ENCODE peak calls at places on chromosomes 11 and 22, in four cellular contexts. One of them, this sample, is unnamed.

GRCh38 chr11:78251083-78251699 is 62.5 kb downstream of the USP35 start:
- DNase-seq in K562: no peak
- DNase-seq in IMR-90: peak
- DNase-seq in GM12878: no peak
- DNase-seq in this sample: no peak

GRCh38 chr22:47556473-47556872 is 794.0 kb downstream of the TBC1D22A start:
- DNase-seq in GM12878: no peak
- DNase-seq in K562: no peak
- DNase-seq in IMR-90: no peak
- DNase-seq in this sample: no peak

GRCh38 chr11:74730601-74731260 is 495 bp downstream of the CHRDL2 start:
- DNase-seq in IMR-90: no peak
- DNase-seq in GM12878: no peak
- DNase-seq in K562: no peak
- DNase-seq in this sample: no peak

GRCh38 chr11:66100272-66101037 is 30.4 kb downstream of the PACS1 start:
- DNase-seq in GM12878: no peak
- DNase-seq in K562: no peak
- DNase-seq in IMR-90: no peak
- DNase-seq in this sample: no peak

GRCh38 chr11:72343159-72343756 is 91.1 kb downstream of the CLPB start:
- DNase-seq in GM12878: no peak
- DNase-seq in IMR-90: no peak
- DNase-seq in K562: no peak
- DNase-seq in this sample: no peak

GRCh38 chr22:33381531-33382406 is 323.6 kb upstream of the SYN3 start:
- DNase-seq in K562: no peak
- DNase-seq in GM12878: no peak
- DNase-seq in IMR-90: no peak
- DNase-seq in this sample: no peak

GRCh38 chr22:36245805-36246356 is 6.6 kb upstream of the APOL2 start:
- DNase-seq in GM12878: no peak
- DNase-seq in K562: no peak
- DNase-seq in IMR-90: no peak
- DNase-seq in this sample: no peak

GRCh38 chr11:128375941-128376340 is 211.4 kb downstream of the ETS1 start:
- DNase-seq in IMR-90: no peak
- DNase-seq in GM12878: no peak
- DNase-seq in K562: no peak
- DNase-seq in this sample: no peak

GRCh38 chr11:225734-226453 is 10.2 kb downstream of the SIRT3 start:
- DNase-seq in IMR-90: peak
- DNase-seq in GM12878: peak
- DNase-seq in K562: no peak
- DNase-seq in this sample: no peak

GRCh38 chr22:26677217-26677616 is 19.8 kb downstream of the MIAT start:
- DNase-seq in GM12878: no peak
- DNase-seq in IMR-90: no peak
- DNase-seq in K562: no peak
- DNase-seq in this sample: no peak

GRCh38 chr22:36246718-36247117 is 6.2 kb upstream of the APOL1 start:
- DNase-seq in GM12878: no peak
- DNase-seq in K562: no peak
- DNase-seq in IMR-90: no peak
- DNase-seq in this sample: no peak

GRCh38 chr11:134753805-134754130 is 341.7 kb upstream of the B3GAT1 start:
- DNase-seq in GM12878: no peak
- DNase-seq in IMR-90: no peak
- DNase-seq in K562: no peak
- DNase-seq in this sample: no peak

GRCh38 chr22:30079952-30080533 is at the start of gene HORMAD2:
- DNase-seq in IMR-90: no peak
- DNase-seq in K562: no peak
- DNase-seq in GM12878: no peak
- DNase-seq in this sample: peak

GRCh38 chr11:130068546-130068985 is 1.1 kb upstream of the APLP2 start:
- DNase-seq in GM12878: no peak
- DNase-seq in IMR-90: no peak
- DNase-seq in K562: no peak
- DNase-seq in this sample: no peak

GRCh38 chr22:46758867-46759290 is 3.6 kb upstream of the TBC1D22A start:
- DNase-seq in GM12878: no peak
- DNase-seq in K562: peak
- DNase-seq in IMR-90: peak
- DNase-seq in this sample: peak

GRCh38 chr11:62124186-62125113 is 639 bp downstream of the INCENP start:
- DNase-seq in GM12878: no peak
- DNase-seq in IMR-90: peak
- DNase-seq in K562: peak
- DNase-seq in this sample: no peak

GRCh38 chr22:24144471-24145115 is 36.7 kb upstream of the SUSD2 start:
- DNase-seq in K562: no peak
- DNase-seq in GM12878: no peak
- DNase-seq in IMR-90: no peak
- DNase-seq in this sample: no peak

GRCh38 chr22:40417881-40418280 is 47.5 kb downstream of the SGSM3 start:
- DNase-seq in GM12878: no peak
- DNase-seq in IMR-90: no peak
- DNase-seq in K562: no peak
- DNase-seq in this sample: no peak

GRCh38 chr11:56706486-56706885 is 7.6 kb downstream of the OR9G1 start:
- DNase-seq in K562: no peak
- DNase-seq in IMR-90: no peak
- DNase-seq in GM12878: no peak
- DNase-seq in this sample: no peak

GRCh38 chr22:21778705-21779363 is 43.2 kb upstream of the YPEL1 start:
- DNase-seq in GM12878: no peak
- DNase-seq in IMR-90: peak
- DNase-seq in K562: peak
- DNase-seq in this sample: no peak

GRCh38 chr22:44085743-44086741 is 61.9 kb downstream of the PARVB start:
- DNase-seq in GM12878: peak
- DNase-seq in IMR-90: peak
- DNase-seq in K562: peak
- DNase-seq in this sample: peak

GRCh38 chr11:24312464-24313238 is 184.2 kb upstream of the LUZP2 start:
- DNase-seq in K562: no peak
- DNase-seq in GM12878: no peak
- DNase-seq in IMR-90: peak
- DNase-seq in this sample: no peak

GRCh38 chr22:38026130-38027111 is 30.8 kb upstream of the PICK1 start:
- DNase-seq in IMR-90: no peak
- DNase-seq in GM12878: no peak
- DNase-seq in K562: no peak
- DNase-seq in this sample: no peak

GRCh38 chr22:20548806-20549205 is 41.4 kb downstream of the MED15 start:
- DNase-seq in IMR-90: no peak
- DNase-seq in GM12878: no peak
- DNase-seq in K562: no peak
- DNase-seq in this sample: no peak

GRCh38 chr22:19597399-19597735 is 73.2 kb upstream of the CLDN5 start:
- DNase-seq in GM12878: no peak
- DNase-seq in K562: no peak
- DNase-seq in IMR-90: no peak
- DNase-seq in this sample: no peak

GRCh38 chr22:46604306-46604690 is 15.9 kb upstream of the GRAMD4 start:
- DNase-seq in IMR-90: peak
- DNase-seq in GM12878: peak
- DNase-seq in K562: peak
- DNase-seq in this sample: no peak

GRCh38 chr22:20435436-20436308 is 2.0 kb downstream of the SCARF2 start:
- DNase-seq in GM12878: no peak
- DNase-seq in IMR-90: no peak
- DNase-seq in K562: no peak
- DNase-seq in this sample: no peak

GRCh38 chr11:78319453-78319955 is 98.1 kb downstream of the GAB2 start:
- DNase-seq in IMR-90: peak
- DNase-seq in K562: no peak
- DNase-seq in GM12878: no peak
- DNase-seq in this sample: no peak

GRCh38 chr11:119337581-119338317 is 2.9 kb downstream of the C1QTNF5 start:
- DNase-seq in K562: peak
- DNase-seq in IMR-90: peak
- DNase-seq in GM12878: no peak
- DNase-seq in this sample: no peak

GRCh38 chr11:119335655-119336543 is 1.6 kb downstream of the RNF26 start:
- DNase-seq in K562: no peak
- DNase-seq in GM12878: no peak
- DNase-seq in IMR-90: no peak
- DNase-seq in this sample: no peak

GRCh38 chr11:119338318-119338890 is 2.3 kb downstream of the C1QTNF5 start:
- DNase-seq in GM12878: no peak
- DNase-seq in IMR-90: no peak
- DNase-seq in K562: peak
- DNase-seq in this sample: peak

GRCh38 chr11:119335091-119335654 is 846 bp downstream of the RNF26 start:
- DNase-seq in K562: no peak
- DNase-seq in IMR-90: no peak
- DNase-seq in GM12878: no peak
- DNase-seq in this sample: no peak

GRCh38 chr11:119336744-119337469 is 2.6 kb downstream of the RNF26 start:
- DNase-seq in IMR-90: no peak
- DNase-seq in K562: no peak
- DNase-seq in GM12878: no peak
- DNase-seq in this sample: no peak
- TF ChIP-seq CHD1 in IMR-90: no peak
- TF ChIP-seq CHD1 in K562: no peak
- TF ChIP-seq CHD1 in GM12878: no peak
- TF ChIP-seq CHD1 in this sample: no peak

GRCh38 chr11:64501500-64502427 is 89.3 kb upstream of the SLC22A12 start:
- DNase-seq in K562: peak
- DNase-seq in GM12878: no peak
- DNase-seq in IMR-90: no peak
- DNase-seq in this sample: no peak

GRCh38 chr11:64502634-64503033 is 88.4 kb upstream of the SLC22A12 start:
- DNase-seq in GM12878: no peak
- DNase-seq in K562: no peak
- DNase-seq in IMR-90: no peak
- DNase-seq in this sample: no peak

GRCh38 chr11:64500176-64501013 is 90.6 kb upstream of the SLC22A12 start:
- DNase-seq in K562: peak
- DNase-seq in GM12878: no peak
- DNase-seq in IMR-90: no peak
- DNase-seq in this sample: no peak

GRCh38 chr11:64499261-64500004 is 91.6 kb upstream of the SLC22A12 start:
- DNase-seq in IMR-90: no peak
- DNase-seq in GM12878: no peak
- DNase-seq in K562: peak
- DNase-seq in this sample: no peak

DNA sequence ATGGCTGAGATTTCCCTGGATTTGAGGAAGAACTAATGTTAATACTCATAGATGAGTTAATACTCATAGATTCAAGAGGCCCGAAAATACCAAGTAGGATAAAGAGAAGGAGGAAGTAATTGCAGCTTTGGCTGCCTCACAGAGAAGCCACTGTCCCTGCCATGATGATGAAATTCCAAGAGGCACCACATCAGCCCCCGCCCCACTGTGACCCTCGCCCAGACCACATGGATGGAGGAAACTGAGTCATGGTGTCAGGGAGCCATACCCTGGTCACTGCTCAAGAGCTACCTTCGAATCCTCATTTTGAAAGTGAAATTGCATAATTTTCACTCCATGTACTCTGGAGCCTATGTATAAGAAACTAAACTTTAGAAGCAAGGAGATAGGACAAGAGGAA is 92.9 kb upstream of the SLC22A12 start:
- DNase-seq in GM12878: no peak
- DNase-seq in K562: no peak
- DNase-seq in IMR-90: no peak
- DNase-seq in this sample: no peak
- TF ChIP-seq CHD1 in GM12878: no peak
- TF ChIP-seq CHD1 in K562: no peak
- TF ChIP-seq CHD1 in IMR-90: no peak
- TF ChIP-seq CHD1 in this sample: no peak

GRCh38 chr11:14413307-14414072 is 54.5 kb upstream of the RRAS2 start:
- DNase-seq in GM12878: no peak
- DNase-seq in K562: peak
- DNase-seq in IMR-90: peak
- DNase-seq in this sample: peak
- TF ChIP-seq CHD1 in GM12878: no peak
- TF ChIP-seq CHD1 in K562: no peak
- TF ChIP-seq CHD1 in IMR-90: no peak
- TF ChIP-seq CHD1 in this sample: no peak

GRCh38 chr11:68120212-68121066 is 749 bp downstream of the CHKA start:
- DNase-seq in IMR-90: peak
- DNase-seq in GM12878: peak
- DNase-seq in K562: peak
- DNase-seq in this sample: no peak
- TF ChIP-seq CHD1 in IMR-90: no peak
- TF ChIP-seq CHD1 in GM12878: no peak
- TF ChIP-seq CHD1 in K562: peak
- TF ChIP-seq CHD1 in this sample: no peak